ENCODE peak calls at places on chromosomes 3 and 15, in eight cellular contexts. Z is cardiac fibroblast; S is esophagus muscularis mucosa; X is HepG2; Y is left lung; T is OCI-LY7; J is effector memory CD4-positive, alpha-beta T cell; K is IMR-90. L is an unnamed sample.

GRCh38 chr3:65196663-65197062 is 508.9 kb upstream of the ADAMTS9 start:
- DNase-seq in J (no peak), K (no peak), Z (no peak), S (no peak), Y (no peak), T (no peak), X (no peak), L (no peak)

GRCh38 chr15:65377105-65377975 is 462 bp downstream of the IGDCC3 start:
- DNase-seq in Z (peak; percentile 36), S (no peak), K (no peak), J (no peak), T (no peak), X (no peak), Y (no peak), L (no peak)

GRCh38 chr3:7734456-7734855 is 767.2 kb upstream of the LMCD1 start:
- DNase-seq in Z (peak; percentile 87), T (no peak), K (no peak), S (no peak), Y (no peak), J (no peak), X (no peak), L (peak; percentile 56)

GRCh38 chr15:41797194-41797593 is 22.9 kb downstream of the MAPKBP1 start:
- DNase-seq in K (no peak), S (no peak), J (no peak), Z (no peak), T (no peak), Y (no peak), X (no peak), L (no peak)

GRCh38 chr3:131033480-131034080 is 6.9 kb downstream of the NEK11 start:
- DNase-seq in K (peak; percentile 55), X (peak; percentile 43), Y (no peak), T (peak; percentile 55), S (no peak), J (no peak), Z (peak; percentile 72), L (peak; percentile 64)

GRCh38 chr3:52819936-52820335 is 10.5 kb downstream of the ITIH4 start:
- DNase-seq in S (no peak), Y (no peak), X (no peak), T (no peak), K (no peak), Z (no peak), J (no peak), L (no peak)

GRCh38 chr15:40150163-40150925 is 10.5 kb upstream of the BUB1B start:
- DNase-seq in K (peak; percentile 48), T (no peak), X (peak; percentile 14), Z (peak; percentile 73), J (no peak), S (peak; percentile 90), Y (no peak), L (peak; percentile 47)

GRCh38 chr3:99858461-99858860 is 40.8 kb downstream of the CMSS1 start:
- DNase-seq in Z (no peak), T (no peak), J (no peak), X (no peak), S (no peak), K (no peak), Y (no peak), L (no peak)

GRCh38 chr15:27241942-27242341 is 271.0 kb downstream of the GABRG3 start:
- DNase-seq in K (no peak), J (no peak), S (no peak), Y (no peak), Z (no peak), X (no peak), T (no peak), L (no peak)

GRCh38 chr3:27914199-27914598 is 192.1 kb upstream of the EOMES start:
- DNase-seq in J (no peak), T (no peak), X (peak; percentile 3), S (no peak), K (no peak), Z (peak; percentile 28), Y (no peak), L (peak; percentile 21)

GRCh38 chr3:129063841-129064482 is 3.4 kb downstream of the GP9 start:
- DNase-seq in X (no peak), Z (no peak), J (no peak), K (no peak), Y (peak; percentile 14), T (no peak), S (no peak), L (no peak)

GRCh38 chr3:129065727-129066087 is 5.1 kb downstream of the GP9 start:
- DNase-seq in S (no peak), Z (no peak), J (no peak), Y (no peak), T (no peak), X (no peak), K (no peak), L (no peak)

GRCh38 chr3:129070086-129070875 is 9.7 kb downstream of the GP9 start:
- DNase-seq in K (no peak), J (no peak), Z (no peak), S (no peak), T (no peak), X (no peak), Y (no peak), L (no peak)

GRCh38 chr3:129064969-129065726 is 4.6 kb downstream of the GP9 start:
- DNase-seq in X (no peak), Z (no peak), S (no peak), Y (no peak), K (no peak), T (no peak), J (no peak), L (no peak)

DNA sequence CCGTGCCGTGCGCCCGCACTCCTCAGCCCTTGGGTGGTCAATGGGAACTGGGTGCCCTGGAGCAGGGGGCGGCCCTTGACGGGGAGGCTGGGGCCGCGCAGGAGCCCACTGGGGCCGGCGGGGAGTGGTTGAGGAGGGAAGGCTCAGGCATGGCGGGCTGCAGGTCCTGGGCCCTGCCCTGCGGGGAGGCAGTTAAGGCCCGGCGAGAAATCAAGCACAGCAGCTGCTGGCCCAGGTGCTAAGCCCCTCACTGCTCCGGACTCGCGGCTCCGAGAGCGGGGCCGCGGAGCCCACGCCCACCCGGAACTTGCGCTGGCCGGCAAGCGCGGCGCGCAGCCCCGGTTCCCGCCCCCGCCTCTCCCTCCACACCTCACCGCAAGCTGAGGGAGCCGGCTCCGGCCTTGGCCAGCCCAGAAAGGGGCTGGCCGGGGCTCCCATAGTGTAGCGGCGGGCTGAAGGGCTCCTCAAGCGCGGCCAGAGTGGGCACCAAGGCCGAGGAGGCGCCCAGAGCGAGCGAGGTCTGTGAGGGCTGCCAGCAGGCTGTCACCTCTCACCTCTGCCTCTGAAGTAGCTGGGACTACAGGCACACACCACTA is 7.8 kb downstream of the GP9 start:
- DNase-seq in X (no peak), S (no peak), K (no peak), J (no peak), T (no peak), Y (no peak), Z (no peak), L (no peak)
- H3K4me3 ChIP-seq in X (no peak overlapping the region), S (peak overlapping the region; percentile 49), K (peak overlapping the region; percentile 26), J (peak overlapping the region; percentile 31), T (no peak overlapping the region), Y (peak overlapping the region; percentile 41), Z (peak overlapping the region; percentile 32), L (peak overlapping the region; percentile 24)

GRCh38 chr3:98550833-98551232 is 19.1 kb downstream of the GPR15 start:
- DNase-seq in Y (no peak), S (no peak), Z (no peak), X (no peak), J (no peak), T (no peak), K (no peak), L (no peak)

GRCh38 chr3:98541695-98542094 is 9.9 kb downstream of the GPR15 start:
- DNase-seq in Y (no peak), J (no peak), Z (no peak), K (no peak), X (no peak), T (no peak), S (no peak), L (no peak)

GRCh38 chr3:98548544-98548943 is 16.8 kb downstream of the GPR15 start:
- DNase-seq in Z (no peak), K (no peak), X (no peak), S (no peak), Y (no peak), J (no peak), T (no peak), L (no peak)

GRCh38 chr3:98542623-98543022 is 10.8 kb downstream of the GPR15 start:
- DNase-seq in S (no peak), Z (no peak), J (no peak), T (no peak), Y (no peak), X (no peak), K (no peak), L (no peak)

DNA sequence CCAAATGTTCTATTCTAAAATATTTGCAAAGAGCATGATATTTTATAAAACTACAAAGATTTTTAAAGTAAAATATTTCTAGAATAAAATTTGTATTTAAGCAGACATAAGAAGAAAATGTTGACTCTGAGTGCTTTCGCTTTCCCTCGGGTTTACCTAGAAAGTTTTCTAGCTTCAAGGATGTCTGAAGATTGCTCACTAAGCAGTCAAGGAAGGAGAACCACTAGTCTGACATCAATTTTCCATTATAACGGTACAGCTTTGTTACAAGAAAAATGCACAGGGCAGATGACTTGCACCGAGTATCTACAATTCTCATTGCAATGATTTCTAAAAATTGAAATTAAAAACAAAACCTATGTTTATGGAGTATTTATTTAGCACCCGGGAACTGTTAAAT is 14.2 kb downstream of the GPR15 start:
- DNase-seq in Y (no peak), J (no peak), K (no peak), T (peak; percentile 41), Z (no peak), S (no peak), X (no peak), L (no peak)
- H3K4me3 ChIP-seq in Y (no peak overlapping the region), J (no peak overlapping the region), K (no peak overlapping the region), T (peak overlapping the region; percentile 29), Z (no peak overlapping the region), S (no peak overlapping the region), X (no peak overlapping the region), L (no peak overlapping the region)

GRCh38 chr3:129233538-129233937 is 15.9 kb upstream of the COPG1 start:
- DNase-seq in Y (peak; percentile 86), S (no peak), K (no peak), Z (no peak), T (peak; percentile 98), X (no peak), J (no peak), L (no peak)

GRCh38 chr3:129238945-129239705 is 10.3 kb upstream of the COPG1 start:
- DNase-seq in Z (peak; percentile 82), K (peak; percentile 25), Y (peak; percentile 55), J (no peak), T (no peak), X (no peak), S (no peak), L (peak; percentile 73)

GRCh38 chr3:129231331-129232119 is 17.9 kb upstream of the COPG1 start:
- DNase-seq in S (no peak), T (no peak), Y (no peak), K (peak; percentile 54), X (no peak), Z (peak; percentile 35), J (no peak), L (peak; percentile 68)

GRCh38 chr3:129234441-129234840 is 15.0 kb upstream of the COPG1 start:
- DNase-seq in J (no peak), X (no peak), K (no peak), Y (no peak), T (no peak), Z (no peak), S (no peak), L (no peak)

GRCh38 chr3:129235310-129235917 is 14.0 kb upstream of the COPG1 start:
- DNase-seq in K (no peak), Y (no peak), Z (no peak), J (no peak), X (no peak), S (no peak), T (no peak), L (no peak)
- H3K4me3 ChIP-seq in K (no peak overlapping the region), Y (no peak overlapping the region), Z (no peak overlapping the region), J (no peak overlapping the region), X (no peak overlapping the region), S (no peak overlapping the region), T (no peak overlapping the region), L (no peak overlapping the region)

GRCh38 chr3:156674046-156674910 is at the start of gene TIPARP:
- DNase-seq in T (peak; percentile 97), K (peak; percentile 96), Z (peak; percentile 97), Y (peak; percentile 99), X (peak; percentile 92), S (peak; percentile 100), J (peak; percentile 98), L (peak; percentile 95)
- H3K4me3 ChIP-seq in T (peak within 1 kb of the TSS; percentile 96), K (peak within 1 kb of the TSS; percentile 71), Z (peak within 1 kb of the TSS; percentile 82), Y (peak within 1 kb of the TSS; percentile 92), X (peak within 1 kb of the TSS; percentile 96), S (peak within 1 kb of the TSS; percentile 96), J (peak within 1 kb of the TSS; percentile 99), L (peak within 1 kb of the TSS; percentile 73)